ENCODE peak calls at places on chromosomes 16 and 17, in eight cellular contexts. R is DND-41, D is ovary, X is endothelial cell of umbilical vein, B is GM23338, T is prostate gland, N is A549, J is ascending aorta. H is an unnamed sample.

GRCh38 chr16:4682616-4683254 is 10.6 kb upstream of the NUDT16L1 start:
- DNase-seq in R (peak), D (no peak), X (no peak), B (peak), T (peak), N (no peak), J (no peak), H (peak)

GRCh38 chr17:70072900-70073299 is 2.1 kb upstream of the KCNJ16 start:
- DNase-seq in R (no peak), D (peak), X (no peak), B (no peak), T (no peak), N (no peak), J (no peak), H (no peak)

GRCh38 chr17:45248132-45248936 is 13.6 kb downstream of the SPATA32 start:
- DNase-seq in R (peak), D (no peak), X (no peak), B (peak), T (peak), N (peak), J (no peak), H (no peak)

GRCh38 chr16:11112723-11113348 is 143.2 kb downstream of the SOCS1 start:
- DNase-seq in R (peak), D (no peak), X (no peak), B (no peak), T (peak), N (no peak), J (no peak), H (no peak)

GRCh38 chr16:25108054-25108453 is 3.5 kb upstream of the LCMT1 start:
- DNase-seq in R (peak), D (no peak), X (no peak), B (peak), T (no peak), N (no peak), J (no peak), H (no peak)

GRCh38 chr17:13562271-13562800 is 39.4 kb downstream of the HS3ST3A1 start:
- DNase-seq in R (no peak), D (peak), X (no peak), B (no peak), T (no peak), N (no peak), J (no peak), H (peak)

GRCh38 chr17:10226930-10227695 is 28.7 kb upstream of the GAS7 start:
- DNase-seq in R (peak), D (peak), X (no peak), B (peak), T (peak), N (peak), J (no peak), H (no peak)

GRCh38 chr17:9828296-9829059 is 2.8 kb downstream of the GLP2R start:
- DNase-seq in R (no peak), D (peak), X (no peak), B (no peak), T (no peak), N (no peak), J (no peak), H (no peak)

GRCh38 chr17:45316271-45317112 is at the start of gene MAP3K14:
- DNase-seq in R (peak), D (peak), X (peak), B (peak), T (peak), N (no peak), J (no peak), H (no peak)

GRCh38 chr17:81403040-81403467 is 7.8 kb downstream of the BAHCC1 start:
- DNase-seq in R (no peak), D (no peak), X (no peak), B (peak), T (no peak), N (no peak), J (no peak), H (no peak)

GRCh38 chr17:46915596-46915995 is 7.4 kb upstream of the GOSR2 start:
- DNase-seq in R (no peak), D (no peak), X (no peak), B (no peak), T (no peak), N (no peak), J (no peak), H (no peak)

GRCh38 chr17:17445925-17446665 is 30.7 kb upstream of the MED9 start:
- DNase-seq in R (no peak), D (no peak), X (peak), B (no peak), T (peak), N (peak), J (no peak), H (peak)

GRCh38 chr16:75319513-75320401 is 68.3 kb upstream of the BCAR1 start:
- DNase-seq in R (no peak), D (no peak), X (peak), B (no peak), T (no peak), N (no peak), J (no peak), H (peak)
- H3K27ac ChIP-seq in R (no peak), D (no peak), X (peak), B (peak), T (no peak), N (no peak), J (peak), H (peak)

GRCh38 chr16:15980329-15980728 is 30.9 kb downstream of the ABCC1 start:
- DNase-seq in R (no peak), D (no peak), X (no peak), B (no peak), T (no peak), N (no peak), J (no peak), H (no peak)
- H3K4me3 ChIP-seq in R (no peak), D (no peak), X (no peak), B (no peak), T (no peak), N (no peak), J (no peak), H (no peak)

GRCh38 chr17:74356640-74357465 is 4.8 kb downstream of the BTBD17 start:
- DNase-seq in R (no peak), D (no peak), X (no peak), B (peak), T (no peak), N (no peak), J (no peak), H (no peak)
- TF ChIP-seq CTCF in R (no peak), D (no peak), X (no peak), B (no peak), T (no peak), N (no peak), J (no peak), H (no peak)

DNA sequence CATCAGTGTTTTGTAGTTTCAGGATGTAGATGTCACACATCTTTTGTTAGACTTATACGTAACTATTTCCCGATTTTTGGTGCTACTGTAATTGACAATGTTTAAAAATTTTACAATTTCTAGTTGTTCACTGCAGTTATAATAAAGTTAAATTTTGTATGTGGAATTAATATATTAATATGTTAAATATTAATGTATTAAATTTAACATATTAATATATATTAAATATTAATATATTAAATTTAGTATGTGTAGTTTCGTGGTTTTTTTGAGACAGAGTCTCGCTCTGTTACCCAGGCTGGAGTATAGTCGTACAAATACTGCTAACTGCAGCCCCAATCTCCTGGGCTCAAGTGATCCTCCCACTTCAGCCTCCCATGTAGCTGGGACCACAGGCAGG is 5.7 kb upstream of the LGALS3BP start:
- DNase-seq in R (no peak), D (no peak), X (no peak), B (no peak), T (no peak), N (no peak), J (no peak), H (no peak)
- H3K27ac ChIP-seq in R (no peak), D (no peak), X (peak), B (no peak), T (no peak), N (no peak), J (no peak), H (no peak)